ENCODE peak calls at places on chromosomes 3 and 15, in five cellular contexts. T is PC-9, M is GM23338, A is cardiac muscle cell, N is transverse colon. P is an unnamed sample.
A peak's percentile ranks its signal among the peaks of the same experiment; 100 is the strongest.

GRCh38 chr3:185079620-185080019 is 73.2 kb downstream of the C3orf70 start:
- DNase-seq in T (no peak), M (no peak), A (no peak), N (no peak), P (no peak)

GRCh38 chr15:61946778-61947177 is 113.5 kb downstream of the VPS13C start:
- DNase-seq in T (no peak), M (no peak), A (no peak), N (no peak), P (no peak)

GRCh38 chr3:186519021-186519658 is 25.0 kb downstream of the CRYGS start:
- DNase-seq in T (no peak), M (no peak), A (no peak), N (no peak), P (peak; percentile 81)

GRCh38 chr15:60760646-60761504 is 281.9 kb upstream of the ICE2 start:
- DNase-seq in T (no peak), M (no peak), A (no peak), N (no peak), P (no peak)

GRCh38 chr3:37543692-37544091 is 318.0 kb upstream of the CTDSPL start:
- DNase-seq in T (no peak), M (no peak), A (no peak), N (no peak), P (no peak)

GRCh38 chr15:95016511-95017219 is 785.3 kb downstream of the MCTP2 start:
- DNase-seq in T (no peak), M (no peak), A (peak; percentile 40), N (no peak), P (no peak)

GRCh38 chr3:53046171-53047170 is 598 bp upstream of the SFMBT1 start:
- DNase-seq in T (peak; percentile 44), M (peak; percentile 91), A (peak; percentile 31), N (peak; percentile 76), P (peak; percentile 76)

GRCh38 chr3:190092250-190092649 is 28.4 kb downstream of the P3H2 start:
- DNase-seq in T (no peak), M (no peak), A (no peak), N (no peak), P (no peak)

GRCh38 chr3:185270262-185270955 is 16.6 kb upstream of the EHHADH start:
- DNase-seq in T (no peak), M (peak; percentile 72), A (peak; percentile 43), N (peak; percentile 26), P (no peak)

GRCh38 chr3:49930922-49931321 is 1.3 kb upstream of the MON1A start:
- DNase-seq in T (peak; percentile 39), M (peak; percentile 94), A (peak; percentile 81), N (peak; percentile 33), P (no peak)

GRCh38 chr15:31801152-31801551 is 229.2 kb upstream of the CHRNA7 start:
- DNase-seq in T (no peak), M (no peak), A (peak; percentile 1), N (no peak), P (no peak)

GRCh38 chr15:81298606-81299005 is 25.3 kb downstream of the STARD5 start:
- DNase-seq in T (no peak), M (no peak), A (no peak), N (no peak), P (no peak)

GRCh38 chr3:174644287-174644686 is 214.8 kb upstream of the NAALADL2 start:
- DNase-seq in T (no peak), M (no peak), A (no peak), N (no peak), P (no peak)

GRCh38 chr3:187706966-187707365 is 4.6 kb upstream of the RTP2 start:
- DNase-seq in T (no peak), M (no peak), A (no peak), N (peak; percentile 23), P (no peak)

GRCh38 chr15:54082836-54083492 is 104.7 kb downstream of the UNC13C start:
- DNase-seq in T (no peak), M (peak; percentile 40), A (peak; percentile 52), N (no peak), P (no peak)

GRCh38 chr3:50582083-50582482 is 12.8 kb downstream of the HEMK1 start:
- DNase-seq in T (no peak), M (no peak), A (no peak), N (no peak), P (no peak)

GRCh38 chr15:85316244-85316934 is 64.0 kb upstream of the AKAP13 start:
- DNase-seq in T (no peak), M (no peak), A (peak; percentile 25), N (no peak), P (no peak)

GRCh38 chr3:46368569-46368968 is 2.2 kb upstream of the CCR5 start:
- DNase-seq in T (no peak), M (peak; percentile 77), A (peak; percentile 24), N (peak; percentile 77), P (peak; percentile 54)
- H3K4me1 ChIP-seq in T (peaks cover 19% of the 10 kb centered on the region), M (no peaks in the 10 kb centered on the region), A (no peaks in the 10 kb centered on the region), N (no peaks in the 10 kb centered on the region), P (peaks cover 48% of the 10 kb centered on the region)

DNA sequence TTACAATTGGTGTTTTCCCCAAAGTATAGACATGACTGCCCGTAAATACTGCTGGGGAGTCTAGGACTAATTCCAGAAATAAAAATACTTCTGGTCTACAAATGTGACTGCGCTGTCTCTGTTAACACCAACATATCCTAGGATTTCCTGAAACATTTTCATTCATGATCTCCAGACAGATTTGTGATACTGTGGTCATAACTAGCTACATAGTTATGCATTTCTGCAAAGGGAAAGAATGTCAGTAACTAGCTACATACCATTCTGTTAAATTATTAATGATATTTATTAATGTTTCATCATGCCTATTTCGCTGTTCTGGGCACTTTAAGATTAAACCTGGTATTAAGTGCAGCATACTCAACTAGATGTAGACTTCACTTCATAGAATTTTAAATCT is 33.3 kb downstream of the SETD5 start:
- DNase-seq in T (no peak), M (no peak), A (no peak), N (no peak), P (no peak)
- H3K36me3 ChIP-seq in T (peaks cover 80% of the 10 kb centered on the region), M (peaks cover 77% of the 10 kb centered on the region), A (peaks cover 90% of the 10 kb centered on the region), N (no peaks in the 10 kb centered on the region), P (peaks cover 71% of the 10 kb centered on the region)

GRCh38 chr3:128647307-128647706 is 3.3 kb downstream of the RPN1 start:
- DNase-seq in T (no peak), M (no peak), A (no peak), N (no peak), P (no peak)

GRCh38 chr3:128650096-128651050 is at the start of gene RPN1:
- DNase-seq in T (peak; percentile 98), M (peak; percentile 96), A (peak; percentile 97), N (peak; percentile 98), P (peak; percentile 95)

GRCh38 chr3:128649264-128649663 is 1.4 kb downstream of the RPN1 start:
- DNase-seq in T (no peak), M (no peak), A (no peak), N (no peak), P (no peak)

DNA sequence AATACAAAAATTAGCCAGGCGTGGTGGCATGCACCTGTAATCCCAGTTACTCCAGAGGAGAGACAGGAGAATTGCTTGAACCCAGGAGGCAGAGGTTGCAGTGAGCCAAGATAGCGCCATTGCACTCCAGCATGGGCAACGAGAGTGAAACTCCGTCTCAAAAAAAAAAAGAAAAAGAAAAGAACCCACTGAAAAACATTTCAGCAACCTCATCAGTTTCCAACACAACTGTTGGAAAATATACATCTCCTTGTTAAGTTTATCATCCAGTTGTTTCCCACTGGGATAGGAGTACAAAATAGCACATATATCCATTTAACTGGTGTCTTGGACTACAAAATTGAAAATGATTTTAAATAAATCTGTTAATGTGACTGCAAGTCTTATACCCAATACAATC is 2.2 kb downstream of the RPN1 start:
- DNase-seq in T (no peak), M (no peak), A (no peak), N (no peak), P (no peak)
- H3K4me3 ChIP-seq in T (peak overlapping the region; percentile 98), M (peak overlapping the region; percentile 82), A (no peak overlapping the region), N (no peak overlapping the region), P (peak overlapping the region; percentile 1)

GRCh38 chr3:179734497-179735281 is 81.8 kb downstream of the USP13 start:
- DNase-seq in T (no peak), M (no peak), A (no peak), N (no peak), P (no peak)
- H3K4me1 ChIP-seq in T (peaks cover 31% of the 10 kb centered on the region), M (no peaks in the 10 kb centered on the region), A (no peaks in the 10 kb centered on the region), N (no peaks in the 10 kb centered on the region), P (no peaks in the 10 kb centered on the region)

DNA sequence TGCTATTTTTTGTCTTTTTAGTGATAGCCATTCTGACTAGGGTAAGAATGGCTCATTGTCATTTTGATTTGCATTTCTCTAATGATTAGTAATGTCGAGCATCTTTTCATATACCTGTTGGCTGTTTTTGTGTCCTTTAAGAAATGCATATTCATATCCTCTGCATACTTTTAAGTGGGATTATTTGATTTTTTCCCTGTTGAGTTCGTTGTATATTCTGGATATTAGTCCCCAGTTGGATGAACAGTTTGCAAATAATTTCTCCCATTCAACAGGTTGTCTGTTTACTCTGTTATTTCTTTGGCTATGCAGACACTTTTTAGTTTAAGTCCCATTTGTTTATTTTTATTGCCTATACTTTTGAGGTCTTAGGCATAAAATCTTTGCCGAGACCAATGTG is 30.6 kb downstream of the ASB14 start:
- DNase-seq in T (no peak), M (no peak), A (no peak), N (no peak), P (no peak)
- H3K36me3 ChIP-seq in T (no peaks in the 10 kb centered on the region), M (peaks cover 24% of the 10 kb centered on the region), A (peaks cover 59% of the 10 kb centered on the region), N (no peaks in the 10 kb centered on the region), P (peaks cover 16% of the 10 kb centered on the region)

DNA sequence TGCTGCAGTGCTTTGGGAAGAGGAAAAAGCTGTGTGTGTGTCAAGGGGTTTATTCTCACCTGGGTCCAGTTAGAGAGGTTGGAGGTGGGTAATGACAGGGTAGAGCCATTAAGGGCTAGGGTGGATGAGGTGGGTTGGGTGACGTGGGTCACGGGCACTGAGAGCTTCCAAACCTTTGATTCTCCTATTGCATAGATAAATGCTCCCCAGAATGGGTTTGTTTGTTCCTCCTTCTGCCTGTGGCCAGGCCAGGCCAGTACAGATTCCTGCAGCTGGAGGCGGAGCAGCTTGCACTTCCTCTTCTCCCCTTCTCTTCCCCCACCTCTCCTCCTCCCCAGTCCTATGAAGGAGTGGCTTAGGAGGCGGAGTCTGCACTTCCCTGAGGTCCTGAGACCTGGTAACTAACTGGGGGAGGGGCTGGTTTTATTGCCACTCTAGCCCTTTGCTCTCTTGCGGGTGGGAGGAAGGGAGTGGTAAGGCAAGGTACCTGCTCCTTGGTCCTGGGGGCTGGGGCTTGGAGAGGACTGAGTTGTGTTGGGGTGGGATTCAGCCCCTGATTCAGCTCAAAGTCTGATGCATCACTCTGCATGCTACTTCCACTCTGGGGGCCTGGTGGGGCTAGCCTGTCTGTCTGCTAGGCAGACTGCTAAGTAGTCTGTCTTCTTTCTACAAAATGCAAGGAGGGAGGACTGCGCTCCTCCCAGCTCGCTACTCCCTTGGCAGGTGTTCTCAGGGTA is 3.5 kb downstream of the SPINT1 start:
- DNase-seq in T (peak; percentile 77), M (peak; percentile 81), A (peak; percentile 76), N (peak; percentile 92), P (no peak)
- H3K4me3 ChIP-seq in T (peak overlapping the region; percentile 71), M (peak overlapping the region; percentile 97), A (no peak overlapping the region), N (peak overlapping the region; percentile 69), P (no peak overlapping the region)

DNA sequence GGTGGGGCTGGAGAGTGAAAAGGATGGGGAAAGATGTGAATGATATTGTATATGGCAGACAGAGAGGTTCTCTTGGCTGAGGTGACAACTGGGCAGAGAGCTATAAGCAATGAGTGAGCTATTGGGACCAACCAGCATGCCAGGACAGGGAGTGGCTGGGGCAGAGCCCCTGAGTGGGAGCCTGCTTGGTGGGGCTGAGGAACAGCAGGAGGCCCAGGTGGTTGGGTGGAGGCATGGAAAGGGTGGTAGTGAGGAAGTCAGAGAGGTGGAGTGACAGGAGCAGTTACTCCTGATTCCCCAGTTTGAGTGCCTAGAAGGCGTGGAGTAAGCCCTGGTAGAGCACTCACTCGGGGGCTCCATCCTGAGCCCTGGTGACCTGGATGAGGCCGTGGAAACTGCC is 15.5 kb upstream of the TNFAIP8L3 start:
- DNase-seq in T (no peak), M (no peak), A (no peak), N (no peak), P (no peak)
- H3K4me1 ChIP-seq in T (no peaks in the 10 kb centered on the region), M (no peaks in the 10 kb centered on the region), A (peaks cover 5% of the 10 kb centered on the region), N (no peaks in the 10 kb centered on the region), P (no peaks in the 10 kb centered on the region)

P was measured in CD8-positive, alpha-beta memory T cell.